ENCODE peak calls at places on chromosomes 11 and 22, in four cellular contexts. I is pancreas, Y is spleen, X is heart right ventricle. A is an unnamed sample.

GRCh38 chr11:79809487-79809886 is 368.7 kb upstream of the TENM4 start:
- DNase-seq in Y (no peak), X (no peak), I (no peak), A (no peak)

GRCh38 chr22:48714231-48714630 is 1113.4 kb downstream of the BRD1 start:
- DNase-seq in I (no peak), X (no peak), Y (peak; percentile 53), A (no peak)

GRCh38 chr11:76606102-76606793 is 64.3 kb downstream of the LRRC32 start:
- DNase-seq in I (no peak), X (peak; percentile 47), Y (no peak), A (no peak)

GRCh38 chr22:19482297-19482696 is 2.6 kb downstream of the CDC45 start:
- DNase-seq in X (no peak), Y (no peak), I (no peak), A (no peak)

GRCh38 chr11:76803023-76803422 is 19.9 kb downstream of the TSKU start:
- DNase-seq in X (no peak), I (no peak), Y (peak; percentile 33), A (no peak)

GRCh38 chr11:130908061-130908460 is 8.2 kb downstream of the SNX19 start:
- DNase-seq in I (no peak), X (no peak), Y (no peak), A (no peak)

GRCh38 chr11:71210861-71211260 is 41.5 kb downstream of the SHANK2 start:
- DNase-seq in Y (peak; percentile 23), X (no peak), I (no peak), A (no peak)

GRCh38 chr11:57453543-57454177 is 6.7 kb upstream of the RTN4RL2 start:
- DNase-seq in Y (peak; percentile 30), I (no peak), X (no peak), A (no peak)

GRCh38 chr11:71962428-71963038 is 33.7 kb downstream of the RNF121 start:
- DNase-seq in Y (no peak), X (no peak), I (no peak), A (peak; percentile 63)

GRCh38 chr11:115298613-115299012 is 205.6 kb downstream of the CADM1 start:
- DNase-seq in I (no peak), X (no peak), Y (no peak), A (no peak)

GRCh38 chr11:128848815-128849455 is 18.2 kb downstream of the KCNJ1 start:
- DNase-seq in X (peak; percentile 75), Y (peak; percentile 93), I (no peak), A (no peak)

GRCh38 chr11:78759067-78759466 is 184.4 kb upstream of the NARS2 start:
- DNase-seq in Y (no peak), X (no peak), I (no peak), A (no peak)

GRCh38 chr11:130601141-130601540 is 152.7 kb downstream of the ADAMTS15 start:
- DNase-seq in I (no peak), Y (no peak), X (peak; percentile 79), A (no peak)

GRCh38 chr11:34549271-34549670 is 35.7 kb upstream of the ELF5 start:
- DNase-seq in Y (no peak), I (no peak), X (no peak), A (peak; percentile 18)

GRCh38 chr11:66495401-66495844 is 15.0 kb upstream of the BBS1 start:
- DNase-seq in I (no peak), X (no peak), Y (no peak), A (no peak)

GRCh38 chr11:111540114-111540920 is at the start of gene LAYN:
- DNase-seq in Y (peak; percentile 82), X (peak; percentile 49), I (peak; percentile 70), A (no peak)

GRCh38 chr11:33025339-33025722 is 9.7 kb downstream of the DEPDC7 start:
- DNase-seq in I (no peak), Y (no peak), X (no peak), A (no peak)

GRCh38 chr11:62146476-62147200 is 22.8 kb downstream of the INCENP start:
- DNase-seq in I (no peak), Y (peak; percentile 58), X (no peak), A (no peak)

GRCh38 chr11:86523738-86524602 is 148.4 kb downstream of the ME3 start:
- DNase-seq in I (no peak), X (no peak), Y (no peak), A (peak; percentile 92)

GRCh38 chr11:86519064-86519911 is 144.6 kb downstream of the CCDC81 start:
- DNase-seq in I (no peak), Y (no peak), X (no peak), A (no peak)

GRCh38 chr11:86524603-86525352 is 147.6 kb downstream of the ME3 start:
- DNase-seq in I (no peak), Y (no peak), X (no peak), A (peak; percentile 57)
- H3K4me3 ChIP-seq in I (no peak overlapping the region), Y (no peak overlapping the region), X (no peak overlapping the region), A (no peak overlapping the region)

GRCh38 chr11:17633987-17634775 is 85.2 kb upstream of the MYOD1 start:
- DNase-seq in I (no peak), X (no peak), Y (no peak), A (no peak)

GRCh38 chr11:17636721-17637120 is 82.7 kb upstream of the MYOD1 start:
- DNase-seq in I (no peak), Y (no peak), X (no peak), A (no peak)

GRCh38 chr11:17634776-17635550 is 84.4 kb upstream of the MYOD1 start:
- DNase-seq in I (no peak), Y (no peak), X (no peak), A (no peak)

GRCh38 chr11:17633279-17633986 is 85.9 kb upstream of the MYOD1 start:
- DNase-seq in Y (no peak), I (no peak), X (no peak), A (no peak)

DNA sequence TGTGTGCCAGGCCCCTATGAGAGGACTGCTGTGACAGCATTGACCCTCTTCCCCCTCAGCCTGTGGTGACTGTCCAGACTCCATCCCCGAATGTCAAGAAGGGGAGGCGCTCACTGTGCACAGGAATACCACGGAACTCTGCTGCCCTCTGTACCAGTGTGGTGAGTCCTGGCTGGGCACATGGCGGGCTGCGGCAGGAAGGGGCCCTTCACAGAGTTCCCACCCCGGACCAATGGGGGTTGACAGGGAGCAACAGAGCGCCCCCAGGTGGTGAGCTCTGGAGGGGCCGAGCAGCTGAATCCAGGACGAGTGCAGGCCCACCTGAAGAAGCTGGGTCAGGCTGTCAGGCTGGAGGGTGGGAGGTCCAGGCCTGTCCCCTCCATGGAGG is 83.8 kb upstream of the MYOD1 start:
- DNase-seq in Y (no peak), X (no peak), I (no peak), A (no peak)
- TF ChIP-seq CTCF in Y (no peak), X (no peak), I (no peak), A (no peak)

DNA sequence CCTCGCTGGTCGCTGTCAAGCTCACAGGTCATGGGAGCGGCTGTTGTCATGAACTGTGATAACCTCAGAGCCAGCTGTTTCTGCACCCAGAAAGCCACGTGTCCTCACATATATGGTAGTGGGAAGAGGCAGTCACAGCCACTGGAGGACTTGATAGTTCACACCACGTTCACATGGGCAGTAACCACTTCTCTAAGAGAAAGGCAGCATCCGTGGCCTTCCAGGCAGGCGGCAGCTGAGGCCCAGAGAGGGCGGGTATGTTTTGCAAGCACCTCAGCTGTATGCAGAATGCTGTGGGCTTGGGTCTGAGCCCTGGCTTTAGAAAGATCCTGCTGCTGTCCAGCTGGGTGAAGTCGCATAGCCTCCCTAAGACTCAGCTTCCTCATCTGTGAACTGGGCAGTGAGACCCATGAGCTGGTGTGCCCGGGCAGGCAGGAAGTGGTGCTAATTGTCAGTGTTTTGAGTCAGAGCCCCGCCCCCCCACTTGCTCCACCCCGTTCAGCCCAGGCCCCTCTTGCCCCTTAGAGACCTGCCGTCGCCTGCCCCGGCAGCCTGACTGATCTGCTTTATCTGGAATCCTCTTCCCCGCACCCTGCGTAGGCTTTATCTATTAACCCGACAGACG is 13.3 kb downstream of the TTC38 start:
- DNase-seq in I (no peak), X (no peak), Y (peak; percentile 86), A (no peak)
- H3K36me3 ChIP-seq in I (peaks cover 33% of the 10 kb centered on the region), X (peaks cover 12% of the 10 kb centered on the region), Y (peaks cover 69% of the 10 kb centered on the region), A (peaks cover 4% of the 10 kb centered on the region)

DNA sequence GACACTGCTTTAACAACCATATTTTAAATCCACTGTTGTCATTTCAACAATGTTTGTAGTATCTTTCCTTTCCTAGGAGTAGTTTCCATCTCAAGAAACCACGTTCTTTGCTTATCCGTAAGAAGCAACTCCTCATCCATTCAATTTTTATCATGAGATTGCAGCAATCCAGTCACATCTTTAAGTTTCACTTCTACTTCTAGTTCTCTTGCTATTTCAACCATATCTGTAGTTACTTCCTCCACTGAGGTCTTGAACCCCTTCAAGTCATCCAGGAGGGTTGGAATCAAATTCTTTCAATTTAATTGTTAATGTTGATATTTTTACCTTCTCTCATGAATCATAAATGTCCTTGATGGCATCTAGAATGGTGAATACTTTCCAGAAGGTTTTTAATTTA is 22.4 kb downstream of the CCDC82 start:
- DNase-seq in I (no peak), Y (no peak), X (no peak), A (no peak)
- H3K4me3 ChIP-seq in I (no peak overlapping the region), Y (no peak overlapping the region), X (no peak overlapping the region), A (no peak overlapping the region)

GRCh38 chr11:133577403-133577802 is 45.1 kb upstream of the OPCML start:
- DNase-seq in X (no peak), Y (no peak), I (no peak), A (no peak)

GRCh38 chr11:133570376-133570775 is 38.1 kb upstream of the OPCML start:
- DNase-seq in I (no peak), X (no peak), Y (no peak), A (no peak)

GRCh38 chr11:133581091-133581490 is 48.8 kb upstream of the OPCML start:
- DNase-seq in I (no peak), Y (no peak), X (no peak), A (no peak)

GRCh38 chr11:133579165-133580031 is 47.1 kb upstream of the OPCML start:
- DNase-seq in X (no peak), I (peak; percentile 63), Y (no peak), A (no peak)

GRCh38 chr11:133576351-133576750 is 44.0 kb upstream of the OPCML start:
- DNase-seq in Y (no peak), X (peak; percentile 13), I (no peak), A (no peak)
- TF ChIP-seq CTCF in Y (no peak), X (no peak), I (no peak), A (no peak)

GRCh38 chr11:5703741-5704536 is 14.3 kb downstream of the TRIM22 start:
- DNase-seq in I (no peak), X (no peak), Y (no peak), A (no peak)
- H3K36me3 ChIP-seq in I (peaks cover 3% of the 10 kb centered on the region), X (no peaks in the 10 kb centered on the region), Y (peaks cover 55% of the 10 kb centered on the region), A (no peaks in the 10 kb centered on the region)

A was measured in kidney epithelial cell.